ENCODE peak calls at places on chromosomes 4 and X, in nine cellular contexts. One of them, this sample, is unnamed.
A peak's percentile ranks its signal among the peaks of the same experiment; 100 is the strongest.

GRCh38 chr4:152485726-152486276 is 50.1 kb downstream of the FBXW7 start:
- DNase-seq in choroid plexus epithelial cell: peak; percentile 93
- DNase-seq in foreskin keratinocyte: peak; percentile 49
- DNase-seq in endodermal cell: no peak
- DNase-seq in IMR-90: peak; percentile 94
- DNase-seq in psoas muscle: no peak
- DNase-seq in upper lobe of right lung: no peak
- DNase-seq in brain microvascular endothelial cell: peak; percentile 94
- DNase-seq in nephron progenitor cell: no peak
- DNase-seq in this sample: no peak

GRCh38 chrX:41559662-41560061 is 112.5 kb downstream of the NYX start:
- DNase-seq in upper lobe of right lung: no peak
- DNase-seq in foreskin keratinocyte: no peak
- DNase-seq in choroid plexus epithelial cell: peak; percentile 87
- DNase-seq in IMR-90: peak; percentile 95
- DNase-seq in psoas muscle: no peak
- DNase-seq in endodermal cell: no peak
- DNase-seq in brain microvascular endothelial cell: peak; percentile 87
- DNase-seq in nephron progenitor cell: no peak
- DNase-seq in this sample: no peak

GRCh38 chr4:149914521-149915115 is 99.0 kb upstream of the IQCM start:
- DNase-seq in brain microvascular endothelial cell: peak; percentile 77
- DNase-seq in upper lobe of right lung: no peak
- DNase-seq in nephron progenitor cell: peak; percentile 64
- DNase-seq in choroid plexus epithelial cell: peak; percentile 83
- DNase-seq in psoas muscle: no peak
- DNase-seq in IMR-90: peak; percentile 68
- DNase-seq in endodermal cell: peak; percentile 86
- DNase-seq in foreskin keratinocyte: no peak
- DNase-seq in this sample: no peak

GRCh38 chrX:131741103-131741581 is 197.3 kb downstream of the OR13H1 start:
- DNase-seq in choroid plexus epithelial cell: no peak
- DNase-seq in endodermal cell: no peak
- DNase-seq in foreskin keratinocyte: no peak
- DNase-seq in brain microvascular endothelial cell: peak; percentile 48
- DNase-seq in nephron progenitor cell: no peak
- DNase-seq in IMR-90: peak; percentile 81
- DNase-seq in psoas muscle: peak; percentile 88
- DNase-seq in upper lobe of right lung: no peak
- DNase-seq in this sample: no peak

GRCh38 chr4:90246841-90247240 is 119.6 kb downstream of the CCSER1 start:
- DNase-seq in upper lobe of right lung: no peak
- DNase-seq in foreskin keratinocyte: no peak
- DNase-seq in choroid plexus epithelial cell: no peak
- DNase-seq in endodermal cell: no peak
- DNase-seq in brain microvascular endothelial cell: no peak
- DNase-seq in nephron progenitor cell: no peak
- DNase-seq in psoas muscle: no peak
- DNase-seq in IMR-90: no peak
- DNase-seq in this sample: no peak

GRCh38 chr4:119709418-119709817 is 80.8 kb upstream of the PDE5A start:
- DNase-seq in foreskin keratinocyte: no peak
- DNase-seq in psoas muscle: no peak
- DNase-seq in endodermal cell: no peak
- DNase-seq in IMR-90: no peak
- DNase-seq in brain microvascular endothelial cell: no peak
- DNase-seq in upper lobe of right lung: no peak
- DNase-seq in choroid plexus epithelial cell: no peak
- DNase-seq in nephron progenitor cell: no peak
- DNase-seq in this sample: no peak

GRCh38 chr4:2828758-2829181 is 14.9 kb upstream of the ADD1 start:
- DNase-seq in psoas muscle: peak; percentile 36
- DNase-seq in choroid plexus epithelial cell: no peak
- DNase-seq in endodermal cell: no peak
- DNase-seq in IMR-90: no peak
- DNase-seq in upper lobe of right lung: no peak
- DNase-seq in foreskin keratinocyte: no peak
- DNase-seq in brain microvascular endothelial cell: no peak
- DNase-seq in nephron progenitor cell: no peak
- DNase-seq in this sample: no peak

GRCh38 chrX:155819525-155819924 is 61.6 kb upstream of the VAMP7 start:
- DNase-seq in upper lobe of right lung: no peak
- DNase-seq in brain microvascular endothelial cell: no peak
- DNase-seq in foreskin keratinocyte: no peak
- DNase-seq in endodermal cell: peak; percentile 41
- DNase-seq in choroid plexus epithelial cell: no peak
- DNase-seq in psoas muscle: no peak
- DNase-seq in nephron progenitor cell: no peak
- DNase-seq in IMR-90: no peak
- DNase-seq in this sample: no peak

GRCh38 chrX:47613082-47613481 is 6.6 kb downstream of the SYN1 start:
- DNase-seq in brain microvascular endothelial cell: no peak
- DNase-seq in psoas muscle: no peak
- DNase-seq in IMR-90: no peak
- DNase-seq in choroid plexus epithelial cell: no peak
- DNase-seq in foreskin keratinocyte: no peak
- DNase-seq in endodermal cell: no peak
- DNase-seq in nephron progenitor cell: no peak
- DNase-seq in upper lobe of right lung: no peak
- DNase-seq in this sample: no peak

DNA sequence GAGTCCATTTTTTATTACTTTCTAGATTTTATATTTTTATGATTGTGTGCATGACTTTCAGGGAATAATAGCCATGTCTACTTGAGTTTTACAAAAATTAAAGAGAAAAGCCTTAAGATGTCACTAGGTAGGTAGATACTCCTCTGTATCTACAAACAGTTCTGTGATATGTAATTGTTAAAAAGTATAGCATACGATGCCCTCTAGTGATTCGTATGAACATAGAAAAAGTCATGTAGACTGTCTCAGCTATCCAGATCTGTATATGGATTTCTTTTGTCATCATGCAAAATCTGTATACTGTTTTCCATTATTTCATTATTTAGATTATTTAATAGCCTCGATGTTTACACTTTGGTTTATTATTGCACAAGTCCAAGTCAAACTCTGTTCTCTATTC is 856.6 kb downstream of the CENPC start:
- DNase-seq in psoas muscle: no peak
- DNase-seq in IMR-90: peak; percentile 9
- DNase-seq in nephron progenitor cell: no peak
- DNase-seq in upper lobe of right lung: no peak
- DNase-seq in choroid plexus epithelial cell: peak; percentile 65
- DNase-seq in endodermal cell: no peak
- DNase-seq in brain microvascular endothelial cell: no peak
- DNase-seq in foreskin keratinocyte: peak; percentile 12
- DNase-seq in this sample: no peak
- TF ChIP-seq CTCF in psoas muscle: no peak
- TF ChIP-seq CTCF in IMR-90: peak; percentile 30
- TF ChIP-seq CTCF in nephron progenitor cell: no peak
- TF ChIP-seq CTCF in upper lobe of right lung: peak; percentile 9
- TF ChIP-seq CTCF in choroid plexus epithelial cell: peak; percentile 39
- TF ChIP-seq CTCF in endodermal cell: peak; percentile 52
- TF ChIP-seq CTCF in brain microvascular endothelial cell: peak; percentile 20
- TF ChIP-seq CTCF in foreskin keratinocyte: peak; percentile 64
- TF ChIP-seq CTCF in this sample: no peak

GRCh38 chrX:42720209-42720608 is 57.8 kb downstream of the PPP1R2C start:
- DNase-seq in nephron progenitor cell: no peak
- DNase-seq in endodermal cell: no peak
- DNase-seq in psoas muscle: no peak
- DNase-seq in upper lobe of right lung: no peak
- DNase-seq in foreskin keratinocyte: no peak
- DNase-seq in choroid plexus epithelial cell: no peak
- DNase-seq in IMR-90: no peak
- DNase-seq in brain microvascular endothelial cell: no peak
- DNase-seq in this sample: no peak

GRCh38 chrX:42710452-42710851 is 67.5 kb downstream of the PPP1R2C start:
- DNase-seq in psoas muscle: no peak
- DNase-seq in endodermal cell: no peak
- DNase-seq in nephron progenitor cell: no peak
- DNase-seq in brain microvascular endothelial cell: no peak
- DNase-seq in foreskin keratinocyte: no peak
- DNase-seq in IMR-90: no peak
- DNase-seq in choroid plexus epithelial cell: no peak
- DNase-seq in upper lobe of right lung: no peak
- DNase-seq in this sample: no peak

GRCh38 chrX:42715689-42716022 is 62.3 kb downstream of the PPP1R2C start:
- DNase-seq in choroid plexus epithelial cell: no peak
- DNase-seq in IMR-90: no peak
- DNase-seq in brain microvascular endothelial cell: no peak
- DNase-seq in endodermal cell: no peak
- DNase-seq in nephron progenitor cell: no peak
- DNase-seq in foreskin keratinocyte: no peak
- DNase-seq in upper lobe of right lung: no peak
- DNase-seq in psoas muscle: no peak
- DNase-seq in this sample: no peak

DNA sequence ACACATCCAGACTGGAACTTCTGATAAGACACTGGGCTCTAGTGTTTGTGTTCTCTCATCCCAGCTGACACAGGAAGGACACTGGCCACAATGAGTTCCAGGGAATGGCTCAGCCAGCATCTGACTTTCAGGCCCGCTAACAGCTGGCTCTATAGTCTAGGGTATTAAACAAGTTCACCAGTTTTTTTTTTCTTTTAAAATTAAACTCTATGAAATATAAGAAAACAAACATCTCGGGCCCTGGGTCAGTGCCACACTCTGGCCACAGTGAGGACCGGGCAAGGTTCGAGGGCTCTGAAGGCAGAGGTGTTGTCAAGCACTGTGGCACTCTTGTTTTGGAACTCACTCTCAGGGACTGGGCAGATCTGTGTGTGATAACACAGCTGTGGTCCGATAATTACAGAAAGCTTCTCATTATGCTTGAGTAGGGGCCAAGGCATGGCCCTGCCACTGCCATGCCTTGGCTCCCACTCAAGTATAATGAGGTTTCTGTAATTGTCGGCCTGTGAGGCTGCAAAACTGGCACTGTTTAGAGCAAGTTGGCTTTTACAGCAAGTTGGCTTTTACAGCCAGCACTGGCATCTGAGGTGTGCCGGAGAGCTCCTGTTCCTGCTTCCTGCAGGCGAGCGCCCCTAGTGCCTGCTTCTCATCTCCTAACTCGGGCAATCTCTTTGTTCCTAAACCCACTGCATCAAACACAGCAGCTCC is 62.8 kb downstream of the PPP1R2C start:
- DNase-seq in endodermal cell: peak; percentile 91
- DNase-seq in nephron progenitor cell: peak; percentile 64
- DNase-seq in brain microvascular endothelial cell: no peak
- DNase-seq in choroid plexus epithelial cell: peak; percentile 12
- DNase-seq in foreskin keratinocyte: peak; percentile 24
- DNase-seq in psoas muscle: no peak
- DNase-seq in IMR-90: no peak
- DNase-seq in upper lobe of right lung: peak; percentile 71
- DNase-seq in this sample: peak; percentile 29
- TF ChIP-seq CTCF in endodermal cell: peak; percentile 86
- TF ChIP-seq CTCF in nephron progenitor cell: peak; percentile 72
- TF ChIP-seq CTCF in brain microvascular endothelial cell: peak; percentile 50
- TF ChIP-seq CTCF in choroid plexus epithelial cell: peak; percentile 33
- TF ChIP-seq CTCF in foreskin keratinocyte: peak; percentile 68
- TF ChIP-seq CTCF in psoas muscle: peak; percentile 36
- TF ChIP-seq CTCF in IMR-90: peak; percentile 24
- TF ChIP-seq CTCF in upper lobe of right lung: peak; percentile 37
- TF ChIP-seq CTCF in this sample: peak; percentile 24

GRCh38 chr4:42710329-42710728 is 53.4 kb upstream of the ATP8A1 start:
- DNase-seq in endodermal cell: no peak
- DNase-seq in nephron progenitor cell: no peak
- DNase-seq in foreskin keratinocyte: no peak
- DNase-seq in IMR-90: no peak
- DNase-seq in psoas muscle: no peak
- DNase-seq in upper lobe of right lung: no peak
- DNase-seq in brain microvascular endothelial cell: no peak
- DNase-seq in choroid plexus epithelial cell: no peak
- DNase-seq in this sample: no peak

GRCh38 chr4:42708625-42709024 is 51.7 kb upstream of the ATP8A1 start:
- DNase-seq in upper lobe of right lung: no peak
- DNase-seq in choroid plexus epithelial cell: no peak
- DNase-seq in nephron progenitor cell: no peak
- DNase-seq in IMR-90: no peak
- DNase-seq in endodermal cell: no peak
- DNase-seq in psoas muscle: no peak
- DNase-seq in brain microvascular endothelial cell: no peak
- DNase-seq in foreskin keratinocyte: no peak
- DNase-seq in this sample: no peak

GRCh38 chr4:42712854-42713253 is 55.9 kb upstream of the ATP8A1 start:
- DNase-seq in endodermal cell: no peak
- DNase-seq in choroid plexus epithelial cell: no peak
- DNase-seq in psoas muscle: no peak
- DNase-seq in upper lobe of right lung: no peak
- DNase-seq in nephron progenitor cell: no peak
- DNase-seq in IMR-90: no peak
- DNase-seq in foreskin keratinocyte: no peak
- DNase-seq in brain microvascular endothelial cell: no peak
- DNase-seq in this sample: no peak

GRCh38 chr4:42709392-42710065 is 52.6 kb upstream of the ATP8A1 start:
- DNase-seq in brain microvascular endothelial cell: no peak
- DNase-seq in foreskin keratinocyte: no peak
- DNase-seq in IMR-90: no peak
- DNase-seq in choroid plexus epithelial cell: no peak
- DNase-seq in upper lobe of right lung: no peak
- DNase-seq in endodermal cell: no peak
- DNase-seq in nephron progenitor cell: no peak
- DNase-seq in psoas muscle: no peak
- DNase-seq in this sample: no peak

DNA sequence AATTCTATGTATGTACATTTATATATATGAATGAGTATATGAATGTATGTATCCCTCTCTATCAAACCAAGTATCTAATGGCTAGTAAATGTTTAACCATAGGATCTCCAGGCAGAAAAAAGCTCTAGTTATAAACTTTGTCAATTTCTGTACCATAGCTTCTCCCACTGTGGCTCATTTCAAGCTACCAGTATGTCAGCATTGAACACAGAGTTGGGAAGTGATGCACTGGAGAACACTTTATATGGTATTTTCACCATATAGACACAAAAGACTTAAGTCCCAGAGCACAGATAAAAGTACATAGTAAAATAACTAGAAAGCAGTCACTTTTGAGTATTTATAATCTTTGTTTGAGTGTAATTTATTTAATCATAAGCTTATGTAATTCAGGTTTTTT is 53.9 kb upstream of the ATP8A1 start:
- DNase-seq in choroid plexus epithelial cell: no peak
- DNase-seq in IMR-90: no peak
- DNase-seq in endodermal cell: no peak
- DNase-seq in nephron progenitor cell: no peak
- DNase-seq in upper lobe of right lung: no peak
- DNase-seq in foreskin keratinocyte: no peak
- DNase-seq in psoas muscle: no peak
- DNase-seq in brain microvascular endothelial cell: no peak
- DNase-seq in this sample: no peak
- TF ChIP-seq CTCF in choroid plexus epithelial cell: no peak
- TF ChIP-seq CTCF in IMR-90: no peak
- TF ChIP-seq CTCF in endodermal cell: no peak
- TF ChIP-seq CTCF in nephron progenitor cell: no peak
- TF ChIP-seq CTCF in upper lobe of right lung: no peak
- TF ChIP-seq CTCF in foreskin keratinocyte: no peak
- TF ChIP-seq CTCF in psoas muscle: no peak
- TF ChIP-seq CTCF in brain microvascular endothelial cell: no peak
- TF ChIP-seq CTCF in this sample: no peak

DNA sequence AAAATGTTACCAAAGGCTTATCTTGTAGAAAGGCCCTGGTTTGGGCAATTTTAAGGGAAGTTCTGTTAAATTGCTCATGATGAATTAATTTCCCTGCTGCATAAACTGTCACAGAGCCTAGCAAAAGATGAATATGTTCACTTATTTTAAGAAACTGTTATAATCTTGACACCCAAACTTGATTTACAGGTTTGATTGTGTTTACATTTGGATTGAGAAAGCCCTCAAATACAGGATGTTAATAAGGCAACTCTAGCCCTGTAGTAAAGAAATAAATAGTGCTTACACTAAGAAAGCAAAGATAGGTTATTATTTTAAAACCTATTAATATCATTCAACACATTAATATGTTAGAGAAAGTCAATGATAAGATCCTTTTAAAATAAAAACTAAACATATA is 18.3 kb downstream of the GYG2 start:
- DNase-seq in brain microvascular endothelial cell: no peak
- DNase-seq in psoas muscle: no peak
- DNase-seq in nephron progenitor cell: no peak
- DNase-seq in choroid plexus epithelial cell: no peak
- DNase-seq in endodermal cell: peak; percentile 28
- DNase-seq in foreskin keratinocyte: no peak
- DNase-seq in IMR-90: no peak
- DNase-seq in upper lobe of right lung: no peak
- DNase-seq in this sample: no peak
- TF ChIP-seq CTCF in brain microvascular endothelial cell: no peak
- TF ChIP-seq CTCF in psoas muscle: no peak
- TF ChIP-seq CTCF in nephron progenitor cell: no peak
- TF ChIP-seq CTCF in choroid plexus epithelial cell: no peak
- TF ChIP-seq CTCF in endodermal cell: no peak
- TF ChIP-seq CTCF in foreskin keratinocyte: no peak
- TF ChIP-seq CTCF in IMR-90: no peak
- TF ChIP-seq CTCF in upper lobe of right lung: no peak
- TF ChIP-seq CTCF in this sample: no peak

This sample was measured in mesothelial cell of epicardium.